ENCODE peak calls at places on chromosomes 5 and 9, in seven cellular contexts. Q, K, A, R, S, B and W are unnamed samples.

GRCh38 chr9:38386319-38386895 is 6.1 kb upstream of the ALDH1B1 start:
- DNase-seq in Q (no peak), K (no peak), A (no peak), R (no peak), S (no peak), B (no peak), W (no peak)

GRCh38 chr5:87526131-87526530 is 113.4 kb upstream of the CCNH start:
- DNase-seq in Q (no peak), K (no peak), A (no peak), R (no peak), S (no peak), B (no peak), W (no peak)

GRCh38 chr9:109192732-109193361 is 25.8 kb upstream of the FRRS1L start:
- DNase-seq in Q (peak), K (peak), A (peak), R (peak), S (no peak), B (peak), W (peak)

GRCh38 chr5:135398855-135399837 is at the start of gene MACROH2A1:
- DNase-seq in Q (peak), K (peak), A (peak), R (peak), S (peak), B (peak), W (peak)

GRCh38 chr5:170636836-170637477 is 133.1 kb downstream of the KCNIP1 start:
- DNase-seq in Q (no peak), K (no peak), A (no peak), R (no peak), S (no peak), B (no peak), W (no peak)

GRCh38 chr9:134802201-134802795 is 78.3 kb upstream of the FCN2 start:
- DNase-seq in Q (no peak), K (no peak), A (no peak), R (no peak), S (no peak), B (no peak), W (no peak)

GRCh38 chr5:181056431-181056830 is 16.4 kb downstream of the BTNL9 start:
- DNase-seq in Q (no peak), K (no peak), A (no peak), R (no peak), S (no peak), B (no peak), W (no peak)

GRCh38 chr5:55407059-55407684 is 99.4 kb downstream of the MTREX start:
- DNase-seq in Q (no peak), K (peak), A (peak), R (peak), S (no peak), B (no peak), W (no peak)

GRCh38 chr5:7397935-7398334 is 2.0 kb downstream of the ADCY2 start:
- DNase-seq in Q (no peak), K (no peak), A (no peak), R (no peak), S (no peak), B (no peak), W (no peak)

GRCh38 chr9:37927611-37928551 is 24.0 kb upstream of the SLC25A51 start:
- DNase-seq in Q (no peak), K (no peak), A (no peak), R (no peak), S (no peak), B (no peak), W (no peak)

GRCh38 chr5:163569284-163569683 is 63.9 kb downstream of the MAT2B start:
- DNase-seq in Q (no peak), K (no peak), A (peak), R (no peak), S (no peak), B (peak), W (no peak)

GRCh38 chr9:92292338-92293074 is 991 bp downstream of the IARS1 start:
- DNase-seq in Q (no peak), K (no peak), A (peak), R (no peak), S (no peak), B (no peak), W (no peak)

GRCh38 chr5:151238303-151238741 is 14.4 kb upstream of the CCDC69 start:
- DNase-seq in Q (no peak), K (no peak), A (no peak), R (no peak), S (no peak), B (no peak), W (no peak)

GRCh38 chr9:92988215-92988731 is 41.0 kb downstream of the FGD3 start:
- DNase-seq in Q (no peak), K (no peak), A (no peak), R (no peak), S (peak), B (no peak), W (no peak)

GRCh38 chr5:176737746-176738699 is 72.3 kb upstream of the UNC5A start:
- DNase-seq in Q (no peak), K (no peak), A (no peak), R (no peak), S (no peak), B (no peak), W (no peak)

GRCh38 chr9:69675563-69675962 is 3.4 kb upstream of the APBA1 start:
- DNase-seq in Q (no peak), K (no peak), A (no peak), R (no peak), S (no peak), B (no peak), W (peak)

GRCh38 chr5:169923988-169924387 is 56.3 kb downstream of the INSYN2B start:
- DNase-seq in Q (no peak), K (no peak), A (no peak), R (no peak), S (peak), B (no peak), W (no peak)

GRCh38 chr9:130866474-130866965 is 30.1 kb downstream of the QRFP start:
- DNase-seq in Q (peak), K (peak), A (peak), R (peak), S (peak), B (peak), W (peak)